ENCODE peak calls at places on chromosomes 16 and 17, in seven cellular contexts. G is cardiac muscle cell; N is left lung; Y is H9; F is activated CD8-positive, alpha-beta T cell treated with anti-CD3 and anti-CD28 coated beads for 36 hours; U is PC-3; I is foreskin fibroblast. W is an unnamed sample.

GRCh38 chr17:28268610-28269313 is 50.2 kb upstream of the TMEM97 start:
- DNase-seq in N (no peak), Y (no peak), G (no peak), I (no peak), F (no peak), U (no peak), W (no peak)

GRCh38 chr16:2825049-2825742 is 4.9 kb upstream of the ZG16B start:
- DNase-seq in I (no peak), U (no peak), F (no peak), N (no peak), G (no peak), Y (no peak), W (no peak)

GRCh38 chr17:1201132-1201702 is 21.4 kb upstream of the ABR start:
- DNase-seq in I (no peak), F (peak), Y (no peak), N (peak), G (no peak), U (no peak), W (peak)

GRCh38 chr17:69654981-69655581 is 240.6 kb downstream of the MAP2K6 start:
- DNase-seq in F (peak), N (no peak), Y (no peak), I (peak), G (no peak), U (peak), W (no peak)

GRCh38 chr16:84511180-84511800 is 6.8 kb upstream of the MEAK7 start:
- DNase-seq in F (peak), N (peak), G (peak), I (peak), U (peak), Y (peak), W (peak)

GRCh38 chr17:65634533-65634932 is 73.1 kb upstream of the AXIN2 start:
- DNase-seq in U (peak), I (no peak), Y (no peak), F (no peak), N (no peak), G (no peak), W (no peak)

GRCh38 chr17:44255915-44256314 is 12.0 kb downstream of the SLC4A1 start:
- DNase-seq in I (no peak), G (no peak), F (no peak), U (no peak), N (no peak), Y (no peak), W (no peak)

GRCh38 chr17:67040652-67041051 is 3.7 kb upstream of the CACNG1 start:
- DNase-seq in Y (no peak), N (no peak), F (no peak), U (no peak), I (no peak), G (no peak), W (no peak)

DNA sequence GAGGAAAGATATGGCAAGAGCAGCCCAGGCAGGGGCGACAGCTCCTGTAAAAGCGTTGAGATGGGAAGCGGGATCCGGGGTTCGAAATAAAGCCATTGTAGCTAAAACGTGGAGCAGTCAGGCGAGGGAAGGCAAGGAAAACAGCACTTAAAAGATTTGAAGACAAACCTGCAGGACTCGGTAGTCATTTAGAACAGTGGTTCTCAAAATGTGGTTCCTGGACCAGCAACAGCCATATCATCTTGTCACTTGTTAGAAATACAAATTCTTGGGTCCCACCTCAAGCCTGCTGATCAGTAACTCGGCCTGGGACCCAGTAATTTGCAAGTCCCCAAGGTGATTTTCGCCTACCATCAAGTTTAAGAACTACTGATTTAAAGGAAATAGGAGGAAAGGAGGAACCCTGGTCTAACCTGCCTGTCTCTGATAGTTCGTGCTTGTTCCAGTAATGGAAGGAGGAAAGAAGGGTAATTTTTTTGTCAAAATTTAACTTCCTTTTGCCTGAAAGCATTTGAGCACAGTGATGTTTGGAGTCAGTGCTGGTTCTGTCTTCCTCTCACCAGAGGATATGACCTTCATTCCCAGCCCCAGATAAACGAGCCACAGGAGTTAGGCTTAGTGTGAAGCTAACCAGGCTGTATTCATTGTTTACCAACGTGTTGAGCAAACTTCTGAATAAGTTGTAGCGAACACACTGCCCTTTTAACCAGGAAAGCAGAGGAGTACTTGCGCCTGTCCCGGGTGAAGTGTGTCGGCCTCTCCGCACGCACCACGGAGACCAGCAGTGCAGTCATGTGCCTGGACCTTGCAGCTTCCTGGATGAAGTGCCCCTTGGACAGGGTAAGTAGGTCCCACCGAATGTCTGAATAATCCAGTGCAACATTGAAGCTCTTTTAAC is 1.1 kb downstream of the ORC6 start:
- DNase-seq in U (peak), F (no peak), Y (no peak), N (peak), I (peak), G (peak), W (no peak)
- TF ChIP-seq CTCF in U (no peak), F (peak), Y (no peak), N (no peak), I (no peak), G (no peak), W (no peak)

GRCh38 chr16:88561485-88562369 is 8.5 kb upstream of the ZC3H18 start:
- DNase-seq in I (peak), F (peak), Y (peak), N (no peak), U (peak), G (peak), W (peak)
- TF ChIP-seq CTCF in I (peak), F (peak), Y (peak), N (peak), U (peak), G (peak), W (peak)

GRCh38 chr17:80999224-81000088 is 7.8 kb downstream of the CHMP6 start:
- DNase-seq in Y (peak), G (no peak), F (no peak), U (no peak), I (no peak), N (peak), W (peak)

GRCh38 chr17:80998388-80999223 is 7.0 kb downstream of the CHMP6 start:
- DNase-seq in G (no peak), I (no peak), N (peak), U (no peak), Y (no peak), F (no peak), W (peak)

GRCh38 chr17:80995131-80995530 is 3.5 kb downstream of the CHMP6 start:
- DNase-seq in N (peak), F (no peak), Y (no peak), G (no peak), I (no peak), U (no peak), W (peak)

GRCh38 chr17:80997471-80998387 is 6.1 kb downstream of the CHMP6 start:
- DNase-seq in Y (peak), U (peak), G (no peak), N (peak), F (no peak), I (no peak), W (peak)

DNA sequence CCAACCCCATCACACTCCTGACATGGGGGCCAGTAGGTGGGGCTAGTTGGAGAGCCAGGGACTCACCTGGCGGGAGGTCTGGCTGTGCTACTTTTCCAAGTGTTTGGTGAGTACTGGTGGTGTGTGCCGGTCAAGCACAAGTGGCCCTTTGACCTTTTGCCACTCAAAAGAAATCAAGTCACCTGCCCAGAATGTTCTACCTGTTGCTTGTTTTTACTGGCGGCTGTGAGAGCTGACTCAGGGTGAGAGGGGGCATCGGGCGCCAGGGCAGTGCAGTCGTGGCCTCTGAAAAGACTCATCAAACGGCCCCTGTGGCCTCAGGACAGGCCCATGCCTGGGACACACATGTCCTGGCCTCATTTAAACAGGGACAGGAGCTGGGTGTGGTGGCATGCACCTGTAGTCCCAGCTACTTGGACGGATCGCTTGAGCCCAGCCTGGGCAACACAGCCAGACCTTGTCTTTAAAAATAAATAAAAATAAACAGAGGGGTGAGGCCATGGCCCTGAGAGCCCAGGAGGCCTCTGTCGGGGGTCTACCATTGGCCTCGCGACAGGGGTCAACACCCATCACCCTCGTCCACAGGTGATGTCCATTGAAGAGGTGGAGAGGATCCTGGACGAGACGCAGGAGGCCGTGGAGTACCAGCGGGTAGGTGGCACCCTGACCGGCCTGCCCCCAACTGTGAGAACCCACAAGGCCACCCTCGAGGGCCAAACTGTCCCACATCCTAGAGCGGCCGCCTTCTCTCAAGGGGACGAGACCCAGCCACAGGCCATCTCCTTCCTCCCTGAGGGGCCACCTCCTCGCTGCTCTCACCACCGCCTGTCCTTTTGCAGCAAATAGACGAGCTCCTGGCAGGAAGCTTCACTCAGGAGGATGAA is 5.0 kb downstream of the CHMP6 start:
- DNase-seq in Y (peak), N (peak), F (no peak), G (no peak), U (no peak), I (no peak), W (peak)
- TF ChIP-seq CTCF in Y (no peak), N (no peak), F (no peak), G (no peak), U (peak), I (no peak), W (no peak)

DNA sequence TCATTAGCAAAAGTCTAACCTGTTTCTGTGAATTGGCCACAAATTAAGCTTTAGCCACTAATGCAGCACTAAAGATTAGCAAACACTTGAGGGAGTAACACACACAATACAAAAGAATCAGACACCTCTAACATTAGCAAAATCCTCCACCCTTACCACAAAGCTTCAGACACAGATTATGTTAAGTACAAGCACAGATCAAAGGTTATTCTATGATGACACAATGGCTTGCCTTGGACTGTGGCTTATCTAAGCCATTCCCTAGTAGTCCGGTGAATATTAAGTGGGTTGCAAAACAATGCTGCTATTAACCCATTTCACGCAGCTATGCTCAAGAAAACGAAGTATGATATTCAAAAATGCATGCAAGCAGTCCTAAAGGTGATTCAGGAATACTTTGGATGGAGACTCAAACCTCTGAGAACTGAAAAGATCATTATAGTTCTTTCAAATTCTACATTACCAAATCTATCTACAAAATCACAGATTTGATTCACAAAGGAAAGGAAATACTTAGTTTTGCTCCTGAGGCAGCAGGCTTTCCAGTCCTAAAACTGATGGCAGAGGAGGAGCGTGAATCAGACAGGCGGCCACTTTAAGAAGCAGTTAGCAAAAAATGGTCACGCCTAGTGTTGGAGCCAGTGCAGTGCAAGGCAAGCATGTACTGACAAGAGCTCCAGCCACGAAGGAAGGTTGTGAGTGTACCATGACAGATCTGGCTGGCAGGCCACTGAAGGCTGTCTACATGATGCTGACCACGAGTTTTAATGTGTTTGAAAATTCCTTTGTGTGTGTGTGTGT is 67.2 kb downstream of the PARN start:
- DNase-seq in I (no peak), N (no peak), F (no peak), Y (no peak), U (no peak), G (peak), W (no peak)
- TF ChIP-seq CTCF in I (no peak), N (no peak), F (no peak), Y (no peak), U (no peak), G (peak), W (no peak)

GRCh38 chr16:1152651-1153259 is at the start of gene CACNA1H:
- DNase-seq in U (no peak), F (peak), Y (peak), I (no peak), N (no peak), G (peak), W (peak)
- TF ChIP-seq CTCF in U (no peak), F (peak), Y (peak), I (no peak), N (no peak), G (no peak), W (no peak)

DNA sequence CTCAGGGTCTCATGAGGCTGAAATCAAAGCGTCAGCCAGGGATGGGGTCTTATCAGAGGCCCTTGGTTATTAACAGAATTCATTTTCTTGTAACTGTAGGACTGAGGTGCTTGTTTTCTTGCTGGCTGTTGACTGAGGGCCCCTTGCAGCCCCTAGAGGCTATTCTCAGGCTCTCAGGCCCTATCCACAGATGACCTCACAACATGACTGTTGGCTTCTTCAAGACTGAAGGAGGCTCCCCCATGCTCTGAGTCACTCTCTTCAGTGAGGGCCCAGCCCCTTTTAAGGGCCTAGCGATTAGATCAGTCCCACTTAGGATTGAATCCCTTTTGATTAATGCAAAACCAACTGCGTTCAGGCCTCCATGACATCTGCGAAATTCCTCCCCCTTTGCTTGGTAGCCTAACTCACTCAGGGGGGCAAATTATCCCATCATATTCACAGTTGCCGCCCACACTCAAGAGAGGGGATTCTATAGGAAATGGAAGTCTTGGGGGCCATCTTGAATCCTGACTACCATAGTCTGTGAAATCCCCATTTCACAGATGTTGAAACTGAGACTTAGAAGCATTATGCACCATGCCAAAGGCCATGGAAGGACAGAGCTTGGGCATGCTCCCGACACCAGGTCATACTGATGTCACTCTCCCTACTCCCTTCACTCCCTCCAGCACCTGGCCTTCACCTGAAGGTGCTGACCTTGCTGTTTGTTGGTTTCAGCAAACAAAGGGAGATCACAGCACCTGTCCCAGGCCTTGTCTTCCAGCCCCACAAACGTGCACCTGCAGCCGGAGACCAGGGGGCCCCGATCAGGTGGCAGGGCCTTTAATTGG is 592.3 kb downstream of the MAF start:
- DNase-seq in U (no peak), Y (no peak), F (peak), G (no peak), I (no peak), N (no peak), W (no peak)
- TF ChIP-seq CTCF in U (no peak), Y (peak), F (no peak), G (no peak), I (no peak), N (no peak), W (no peak)

DNA sequence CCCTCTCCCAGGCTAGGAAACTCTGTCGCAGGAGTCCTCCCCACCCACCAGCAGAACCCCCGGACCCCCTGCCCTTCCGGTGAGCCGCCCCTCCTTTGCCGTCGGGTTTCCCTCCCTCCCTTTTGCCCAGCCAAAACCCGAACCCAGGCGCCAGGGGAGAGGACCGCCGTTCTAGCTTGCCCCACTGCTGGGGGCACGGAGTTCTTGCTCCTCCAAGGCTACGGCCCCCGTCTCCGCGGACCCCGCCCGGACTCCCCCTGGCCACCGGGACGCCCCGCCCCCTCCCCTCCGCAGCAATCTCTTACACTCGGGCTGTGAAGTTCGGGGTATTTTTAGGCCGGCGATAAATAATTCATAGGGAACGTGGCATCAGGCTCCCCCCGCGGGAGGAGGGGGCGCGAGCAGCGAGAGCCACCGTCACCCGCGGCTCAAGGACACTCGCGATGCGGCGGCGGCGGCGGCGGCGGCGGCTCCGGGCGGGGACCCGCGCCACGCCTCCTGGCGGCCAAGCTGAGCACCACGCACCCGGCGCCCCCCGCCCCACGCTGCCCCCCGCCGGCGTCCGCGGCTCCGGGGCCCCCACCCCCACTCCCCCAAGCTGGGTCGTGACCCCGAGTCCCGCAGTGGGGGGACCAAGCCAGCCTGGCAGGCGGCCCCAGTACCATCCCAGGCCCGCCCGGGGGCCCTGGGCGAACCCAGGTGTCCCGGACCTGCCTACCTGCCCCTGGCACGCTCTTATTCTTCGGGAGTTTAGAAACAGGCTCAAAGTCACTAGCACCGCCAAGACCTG is at the start of gene GRIN2C:
- DNase-seq in G (peak), Y (no peak), U (no peak), F (no peak), I (no peak), N (no peak), W (peak)
- TF ChIP-seq CTCF in G (no peak), Y (peak), U (peak), F (peak), I (peak), N (peak), W (peak)